ENCODE peak calls at places on chromosomes 5 and 9, in five cellular contexts. R, N, G, B and X are unnamed samples.
A peak's percentile ranks its signal among the peaks of the same experiment; 100 is the strongest.

GRCh38 chr5:5658226-5658625 is 235.7 kb downstream of the ICE1 start:
- DNase-seq in G (no peak), N (peak; percentile 24), R (peak; percentile 27), B (no peak), X (no peak)

GRCh38 chr5:132294728-132295504 is 722 bp downstream of the SLC22A4 start:
- DNase-seq in N (peak; percentile 76), B (peak; percentile 91), G (peak; percentile 76), R (peak; percentile 91), X (peak; percentile 90)

GRCh38 chr5:59789197-59789596 is 104.3 kb downstream of the PDE4D start:
- DNase-seq in G (no peak), B (no peak), R (peak; percentile 42), N (no peak), X (no peak)

GRCh38 chr9:137313326-137313920 is 11.4 kb upstream of the NRARP start:
- DNase-seq in G (no peak), R (no peak), N (no peak), B (no peak), X (peak; percentile 46)

GRCh38 chr5:116459306-116459705 is 115.3 kb downstream of the SEMA6A start:
- DNase-seq in N (no peak), R (no peak), G (no peak), B (no peak), X (no peak)

GRCh38 chr9:138075496-138075895 is 197.9 kb downstream of the CACNA1B start:
- DNase-seq in B (peak; percentile 63), R (no peak), N (no peak), G (no peak), X (no peak)

GRCh38 chr9:83511051-83511450 is 27.1 kb downstream of the FRMD3 start:
- DNase-seq in B (no peak), N (no peak), R (peak; percentile 42), G (no peak), X (no peak)

GRCh38 chr9:14372437-14373318 is 58.7 kb upstream of the NFIB start:
- DNase-seq in N (peak; percentile 12), B (no peak), G (no peak), R (peak; percentile 84), X (no peak)

GRCh38 chr5:174951151-174951780 is 226.9 kb downstream of the MSX2 start:
- DNase-seq in R (peak; percentile 62), B (no peak), G (peak; percentile 42), N (peak; percentile 72), X (peak; percentile 79)

GRCh38 chr9:133371261-133371711 is 4.6 kb downstream of the SURF4 start:
- DNase-seq in N (no peak), R (peak; percentile 18), G (no peak), B (no peak), X (peak; percentile 51)